ENCODE peak calls at places on chromosome 17, in four cellular contexts. L, E, A and J are unnamed samples.

GRCh38 chr17:17205368-17206148 is 575 bp downstream of the PLD6 start:
- DNase-seq in L (no peak), E (peak), A (peak), J (peak)

GRCh38 chr17:48261297-48261880 is 153.8 kb downstream of the SNX11 start:
- DNase-seq in L (peak), E (peak), A (peak), J (no peak)

GRCh38 chr17:48416971-48417370 is 13.0 kb downstream of the SKAP1 start:
- DNase-seq in L (no peak), E (no peak), A (no peak), J (no peak)

GRCh38 chr17:44360826-44361225 is 2.8 kb downstream of the FAM171A2 start:
- DNase-seq in L (no peak), E (peak), A (no peak), J (no peak)

GRCh38 chr17:7618608-7619007 is 3.9 kb upstream of the FXR2 start:
- DNase-seq in L (no peak), E (no peak), A (no peak), J (no peak)

GRCh38 chr17:27651411-27652345 is 20.7 kb downstream of the LGALS9 start:
- DNase-seq in L (peak), E (peak), A (peak), J (no peak)

GRCh38 chr17:48613862-48614694 is 1.0 kb downstream of the HOXB8 start:
- DNase-seq in L (no peak), E (no peak), A (no peak), J (no peak)

GRCh38 chr17:2034806-2035548 is 5.0 kb downstream of the DPH1 start:
- DNase-seq in L (no peak), E (no peak), A (no peak), J (no peak)

GRCh38 chr17:2198917-2199316 is 104.7 kb downstream of the SMG6 start:
- DNase-seq in L (no peak), E (no peak), A (no peak), J (no peak)

GRCh38 chr17:74214642-74215331 is 1.4 kb downstream of the TTYH2 start:
- DNase-seq in L (no peak), E (no peak), A (no peak), J (no peak)

GRCh38 chr17:60792250-60792898 is 114.7 kb downstream of the BCAS3 start:
- DNase-seq in L (no peak), E (no peak), A (no peak), J (no peak)

GRCh38 chr17:65099941-65100315 is 37.2 kb upstream of the RGS9 start:
- DNase-seq in L (no peak), E (peak), A (peak), J (peak)

GRCh38 chr17:65099475-65099874 is 37.7 kb upstream of the RGS9 start:
- DNase-seq in L (no peak), E (no peak), A (no peak), J (no peak)

GRCh38 chr17:65102235-65102634 is 34.9 kb upstream of the RGS9 start:
- DNase-seq in L (no peak), E (no peak), A (no peak), J (no peak)

GRCh38 chr17:65101371-65101770 is 35.8 kb upstream of the RGS9 start:
- DNase-seq in L (no peak), E (no peak), A (no peak), J (no peak)

DNA sequence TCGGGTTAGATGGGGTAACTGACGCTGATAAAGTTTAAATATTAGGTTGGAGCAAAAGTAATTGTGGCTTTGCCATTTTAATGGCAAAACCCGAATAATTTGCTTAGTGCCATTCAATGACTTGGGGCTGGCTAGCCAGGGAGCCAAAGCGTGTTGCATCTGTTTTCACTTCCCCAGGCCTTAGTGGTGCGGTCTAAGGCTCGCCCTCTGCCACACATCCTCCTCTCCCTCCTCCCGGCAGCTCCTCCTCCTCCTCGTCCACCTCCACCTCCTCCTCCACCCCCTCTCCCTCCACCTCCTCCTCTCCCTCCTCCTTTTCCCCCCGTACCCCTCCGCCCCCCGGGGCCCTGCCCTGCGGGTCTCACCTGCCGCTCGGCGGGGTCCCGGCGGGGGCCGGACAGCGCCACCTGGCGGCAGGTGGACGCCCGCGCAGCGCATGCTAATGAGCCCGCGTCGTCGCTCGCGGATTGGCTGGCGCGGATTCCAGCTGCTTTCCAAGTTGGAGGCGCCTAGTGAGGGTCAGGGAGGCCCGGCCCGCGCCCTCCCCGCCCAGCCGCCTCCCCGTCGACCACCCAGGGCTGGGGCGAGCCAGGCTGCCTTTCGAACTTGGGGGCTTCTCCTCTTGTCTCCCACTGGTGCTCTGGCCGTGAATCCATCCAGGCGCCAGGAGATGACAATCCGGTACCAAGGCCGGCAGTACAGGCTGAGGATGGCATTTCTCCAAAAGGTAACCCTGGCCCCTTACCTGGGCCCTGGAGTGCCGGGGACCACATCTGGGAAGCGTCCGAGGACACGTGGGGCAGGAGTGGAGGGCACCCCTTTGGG is 36.6 kb upstream of the RGS9 start:
- DNase-seq in L (peak), E (peak), A (peak), J (peak)
- TF ChIP-seq HDAC2 in L (peak), E (no peak), A (no peak), J (no peak)

GRCh38 chr17:57533684-57534305 is 211.3 kb downstream of the CCDC182 start:
- DNase-seq in L (no peak), E (no peak), A (no peak), J (no peak)

GRCh38 chr17:57536289-57536688 is 208.8 kb downstream of the CCDC182 start:
- DNase-seq in L (no peak), E (no peak), A (no peak), J (no peak)

GRCh38 chr17:57534863-57535651 is 210.0 kb downstream of the CCDC182 start:
- DNase-seq in L (no peak), E (peak), A (no peak), J (no peak)

GRCh38 chr17:57536789-57537523 is 208.1 kb downstream of the CCDC182 start:
- DNase-seq in L (no peak), E (no peak), A (no peak), J (no peak)

GRCh38 chr17:57535652-57536018 is 209.5 kb downstream of the CCDC182 start:
- DNase-seq in L (no peak), E (no peak), A (no peak), J (no peak)
- TF ChIP-seq YY1 in L (no peak), E (no peak), A (no peak), J (no peak)

DNA sequence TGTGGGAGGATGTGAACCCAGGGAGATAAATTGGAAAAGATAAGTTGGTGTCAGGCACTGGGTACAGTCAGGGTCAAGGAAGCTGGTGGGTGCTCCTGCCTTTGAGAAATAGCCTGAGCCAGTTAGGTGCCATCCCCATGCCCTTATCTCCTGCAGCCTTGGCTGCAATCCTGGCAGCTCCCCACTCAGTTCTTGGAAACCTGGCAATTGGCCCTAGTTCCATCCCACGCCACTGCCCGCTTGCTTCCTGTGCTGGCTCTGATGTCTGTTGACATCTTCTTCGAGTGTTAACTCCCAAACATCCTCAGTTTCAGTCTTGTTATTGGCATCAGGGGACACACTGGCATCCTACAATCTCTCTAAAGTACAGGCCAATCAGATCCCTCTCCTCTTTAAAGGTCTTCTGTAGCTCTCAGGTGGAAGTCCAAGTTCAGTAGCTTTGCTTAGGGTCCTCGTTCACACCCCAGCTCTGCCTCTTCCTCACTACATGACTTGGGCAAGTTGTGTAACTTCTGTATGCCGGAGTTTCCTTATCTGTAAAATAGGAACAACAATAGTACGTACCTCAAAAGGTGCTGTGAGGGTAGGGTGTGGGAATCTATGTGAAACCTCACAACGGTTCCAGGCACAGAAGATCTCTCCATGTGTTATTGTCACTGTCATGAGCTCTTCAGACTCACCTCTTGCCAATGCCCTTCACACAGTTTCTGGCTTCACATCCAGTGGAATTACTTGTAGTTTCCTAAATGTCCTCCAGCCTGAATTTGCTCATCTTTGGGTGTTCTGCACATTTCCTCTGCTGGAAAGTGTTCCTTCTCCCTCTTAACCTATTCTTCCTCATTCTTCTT is 13.5 kb upstream of the PRKAR1A start:
- DNase-seq in L (no peak), E (no peak), A (no peak), J (no peak)
- TF ChIP-seq EP300 in L (no peak), E (no peak), A (no peak), J (no peak)

GRCh38 chr17:43028221-43028861 is 3.3 kb downstream of the RND2 start:
- DNase-seq in L (no peak), E (no peak), A (peak), J (no peak)
- TF ChIP-seq HDAC2 in L (no peak), E (no peak), A (peak), J (no peak)

DNA sequence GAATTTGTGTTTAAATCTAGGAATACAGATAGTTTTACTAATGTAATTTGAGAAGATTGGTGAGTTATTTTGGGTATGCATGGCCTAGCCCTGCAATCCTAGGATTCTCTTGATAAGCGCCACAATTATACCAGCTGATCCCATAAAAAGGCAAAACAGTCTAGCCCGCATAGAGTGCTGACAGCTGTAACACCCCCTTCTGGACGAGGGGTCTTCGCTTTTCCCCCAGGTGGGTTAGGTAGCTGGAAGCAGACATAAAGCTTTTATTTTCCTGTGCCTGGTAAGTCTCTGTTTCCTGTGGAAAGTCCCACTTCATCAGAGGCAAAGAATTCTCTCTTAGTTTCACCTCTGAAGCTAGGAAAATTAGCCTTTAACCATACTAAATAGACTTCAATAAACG is 108.3 kb downstream of the YPEL2 start:
- DNase-seq in L (no peak), E (no peak), A (no peak), J (no peak)
- TF ChIP-seq YY1 in L (no peak), E (no peak), A (no peak), J (no peak)

DNA sequence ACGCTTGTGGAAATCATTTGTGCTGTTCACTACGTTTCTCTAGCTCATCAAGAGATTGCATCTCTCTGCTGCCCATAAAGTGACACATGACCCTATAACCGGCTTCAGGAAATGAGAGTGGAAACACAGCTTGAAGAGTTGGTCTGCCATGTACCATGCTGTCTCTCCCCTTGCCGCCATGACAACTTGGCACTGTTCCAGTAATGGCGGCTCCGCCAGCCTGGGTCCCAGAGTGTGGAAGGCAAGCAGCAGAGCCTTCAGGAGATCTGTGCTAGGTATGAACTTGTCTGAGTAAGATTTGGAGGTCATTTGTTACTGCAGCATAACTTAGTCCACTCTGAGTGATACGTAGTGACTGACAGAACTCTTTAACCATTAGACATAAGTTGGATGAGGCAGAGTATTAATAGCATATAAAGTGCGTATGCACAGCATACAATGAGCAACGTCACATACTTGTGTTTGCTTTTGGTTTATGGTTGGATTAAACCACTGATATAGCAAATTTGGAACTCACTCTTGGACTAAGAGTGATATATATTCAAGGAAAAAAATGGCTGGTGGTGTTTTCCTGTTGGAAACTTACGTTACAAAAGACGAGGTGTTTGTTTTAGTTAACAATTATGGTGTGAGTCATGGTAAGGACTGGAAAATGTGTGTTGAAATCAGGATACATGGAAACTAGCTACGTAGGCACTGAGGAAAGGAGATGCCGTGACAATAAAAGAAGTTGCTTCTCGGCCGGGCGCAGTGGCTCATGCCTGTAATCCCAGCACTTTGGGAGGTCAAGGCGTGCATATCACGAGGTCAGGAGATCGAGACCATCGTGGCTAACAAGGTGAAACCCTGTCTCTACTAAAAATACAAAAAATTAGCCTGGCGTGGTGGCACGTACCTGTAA is 24.4 kb upstream of the PMP22 start:
- DNase-seq in L (no peak), E (peak), A (peak), J (no peak)
- TF ChIP-seq EP300 in L (no peak), E (no peak), A (no peak), J (no peak)

GRCh38 chr17:65407017-65407416 is 154.4 kb downstream of the AXIN2 start:
- DNase-seq in L (no peak), E (no peak), A (no peak), J (no peak)

GRCh38 chr17:65405563-65405962 is 155.9 kb downstream of the AXIN2 start:
- DNase-seq in L (no peak), E (no peak), A (no peak), J (no peak)

GRCh38 chr17:65409381-65409780 is 152.1 kb downstream of the AXIN2 start:
- DNase-seq in L (no peak), E (no peak), A (no peak), J (no peak)

GRCh38 chr17:65406552-65406951 is 154.9 kb downstream of the AXIN2 start:
- DNase-seq in L (no peak), E (no peak), A (no peak), J (no peak)

DNA sequence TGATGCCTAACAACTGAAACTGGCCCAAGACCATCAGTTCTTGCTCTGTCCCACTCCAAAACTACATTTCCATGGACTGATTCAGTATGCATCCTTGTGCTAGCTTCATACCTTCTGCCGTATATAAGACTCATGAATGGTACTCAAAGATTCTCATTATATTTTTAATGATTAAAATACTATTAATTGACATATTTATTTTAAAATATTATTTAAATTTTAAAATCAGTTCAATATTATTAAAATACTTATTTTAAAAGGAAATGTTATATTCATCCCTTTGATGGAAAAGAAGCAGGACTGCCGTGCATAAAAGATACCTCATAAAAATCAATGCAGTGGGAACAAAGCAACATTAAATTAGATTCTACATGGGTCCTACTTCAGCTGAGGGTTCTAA is 153.4 kb downstream of the AXIN2 start:
- DNase-seq in L (no peak), E (no peak), A (no peak), J (no peak)
- TF ChIP-seq HDAC2 in L (no peak), E (no peak), A (no peak), J (no peak)